ENCODE peak calls at places on chromosomes 11 and 22, in four cellular contexts. I is AG10803, M is OCI-LY7, F is neuronal stem cell. B is an unnamed sample.

GRCh38 chr22:40628354-40629042 is 8.0 kb downstream of the MRTFA start:
- DNase-seq in I (peak), F (no peak), M (no peak), B (no peak)

GRCh38 chr11:105244157-105244820 is 104.7 kb upstream of the CARD18 start:
- DNase-seq in I (peak), F (no peak), M (no peak), B (no peak)

GRCh38 chr11:64165482-64165841 is 451 bp downstream of the MACROD1 start:
- DNase-seq in M (peak), I (no peak), F (no peak), B (peak)

GRCh38 chr22:41943661-41944209 is 3.2 kb downstream of the CENPM start:
- DNase-seq in M (no peak), I (no peak), F (no peak), B (no peak)

GRCh38 chr11:128527046-128527445 is 60.3 kb downstream of the ETS1 start:
- DNase-seq in I (no peak), F (no peak), M (no peak), B (no peak)

GRCh38 chr11:132171031-132171430 is 800.6 kb downstream of the NTM start:
- DNase-seq in I (no peak), M (no peak), F (no peak), B (no peak)

GRCh38 chr22:28034760-28035401 is 115.8 kb upstream of the PITPNB start:
- DNase-seq in I (peak), M (no peak), F (no peak), B (peak)

GRCh38 chr11:44595964-44596381 is 30.5 kb downstream of the CD82 start:
- DNase-seq in F (no peak), M (no peak), I (peak), B (no peak)

DNA sequence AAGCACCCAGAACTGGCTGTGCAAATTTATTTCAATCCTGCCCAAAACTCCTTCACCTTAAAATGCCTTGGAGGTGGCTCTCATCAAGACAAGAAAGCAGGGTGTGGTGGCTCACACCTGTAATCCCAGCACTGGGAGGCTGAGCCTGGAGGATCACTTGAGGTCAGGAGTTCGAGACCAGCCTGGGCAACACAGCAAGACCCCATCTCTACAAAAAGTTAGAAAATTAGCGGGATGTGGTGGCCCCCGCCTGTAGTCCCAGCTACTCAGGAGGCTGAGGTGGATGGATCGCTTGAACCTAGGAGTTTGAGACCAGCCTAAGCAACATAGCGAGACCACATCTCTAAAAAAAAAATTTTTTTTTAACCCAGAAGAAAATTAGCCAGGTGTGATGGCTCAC is 689 bp upstream of the RAB39A start:
- DNase-seq in M (no peak), F (no peak), I (no peak), B (no peak)
- H3K4me3 ChIP-seq in M (peak), F (peak), I (peak), B (no peak)

GRCh38 chr11:102447941-102448868 is 4.4 kb downstream of the TMEM123 start:
- DNase-seq in F (no peak), I (no peak), M (no peak), B (no peak)

GRCh38 chr11:102446606-102447005 is 6.0 kb downstream of the TMEM123 start:
- DNase-seq in F (no peak), I (peak), M (no peak), B (no peak)

GRCh38 chr11:102448869-102449224 is 3.7 kb downstream of the TMEM123 start:
- DNase-seq in M (no peak), F (no peak), I (no peak), B (no peak)

GRCh38 chr11:102449651-102450570 is 2.7 kb downstream of the TMEM123 start:
- DNase-seq in I (no peak), F (no peak), M (no peak), B (no peak)

GRCh38 chr11:102447193-102447592 is 5.4 kb downstream of the TMEM123 start:
- DNase-seq in F (no peak), M (no peak), I (no peak), B (no peak)
- H3K4me3 ChIP-seq in F (no peak), M (no peak), I (no peak), B (no peak)

DNA sequence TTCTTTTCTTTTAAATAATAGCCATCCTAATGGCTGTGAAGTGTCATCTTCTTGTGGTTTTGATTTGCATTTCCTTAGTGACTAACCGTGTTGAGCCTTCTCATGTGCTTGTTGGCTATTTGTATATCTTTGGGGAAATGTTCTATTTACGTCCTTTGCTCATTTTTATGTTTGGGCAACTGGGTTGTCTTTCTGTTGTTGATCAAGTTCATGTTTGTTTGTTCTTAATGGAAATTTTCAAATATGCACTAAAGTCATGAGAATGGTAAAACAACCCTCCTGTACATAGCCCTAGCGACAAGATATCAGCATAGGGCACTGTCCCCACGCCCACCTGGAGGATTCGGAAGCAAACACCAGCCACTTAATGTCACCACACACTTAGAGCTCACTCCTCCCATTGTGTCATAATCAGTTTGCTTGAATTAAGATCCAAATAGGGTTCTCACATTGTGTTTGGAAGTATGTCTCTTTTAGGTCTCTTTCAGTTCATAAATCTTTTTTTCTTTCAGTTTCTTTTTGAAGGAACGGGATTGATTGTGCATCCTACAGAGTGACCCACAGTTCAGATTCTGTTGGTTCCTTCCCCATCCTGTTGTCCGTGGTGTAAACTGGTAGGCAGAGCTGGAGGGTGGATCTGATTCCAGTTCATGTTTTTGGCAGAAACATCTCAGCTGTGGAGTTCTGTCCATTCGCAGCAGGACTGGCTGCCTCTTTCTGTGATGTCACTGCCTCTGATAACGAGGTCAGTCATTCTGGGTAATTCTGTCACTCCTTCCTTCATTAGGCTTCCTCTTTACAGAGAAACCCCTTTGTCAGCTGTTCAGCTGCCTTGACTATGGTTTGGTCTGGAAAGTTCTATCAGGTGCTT is 26.4 kb upstream of the ADORA2A start:
- DNase-seq in F (no peak), I (peak), M (peak), B (no peak)
- H3K4me3 ChIP-seq in F (no peak), I (no peak), M (peak), B (no peak)

DNA sequence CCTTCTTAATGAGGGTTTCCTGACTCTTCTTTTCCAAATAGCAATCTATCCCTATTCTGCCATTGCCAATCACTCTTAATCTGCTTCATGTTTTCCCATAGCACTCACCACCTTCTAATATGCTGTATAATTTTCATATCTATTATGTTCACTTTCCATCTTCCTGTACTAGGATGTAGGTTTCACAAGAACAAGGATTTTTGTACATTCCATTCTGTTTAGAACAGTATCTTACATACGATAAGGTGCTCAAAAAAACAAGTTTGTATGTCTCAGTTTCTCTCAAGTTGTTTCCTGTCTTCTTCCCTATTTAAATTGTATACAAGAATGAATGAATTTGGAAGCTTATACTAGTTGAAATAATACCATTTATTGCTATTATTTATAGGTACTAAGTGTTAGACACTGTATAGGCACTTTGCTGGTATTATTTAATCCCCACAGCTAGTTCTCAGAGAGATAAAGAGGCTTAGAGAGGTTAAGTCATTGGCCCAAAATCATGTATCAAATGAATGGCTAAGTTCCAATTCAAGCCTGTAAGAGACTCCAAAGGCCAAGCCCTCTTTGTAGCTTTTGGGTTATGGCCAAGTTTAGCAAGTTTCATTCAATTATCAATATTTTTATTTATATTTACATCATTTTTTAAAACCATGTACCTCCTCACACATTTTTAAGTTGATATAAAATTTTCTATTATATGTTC is 134.7 kb downstream of the PAX6 start:
- DNase-seq in F (no peak), I (no peak), M (no peak), B (no peak)
- H3K4me3 ChIP-seq in F (no peak), I (no peak), M (no peak), B (no peak)

GRCh38 chr11:133787379-133788103 is 57.8 kb downstream of the SPATA19 start:
- DNase-seq in I (no peak), M (no peak), F (peak), B (no peak)
- H3K4me3 ChIP-seq in I (no peak), M (no peak), F (peak), B (no peak)

GRCh38 chr11:8604078-8604723 is 10.2 kb upstream of the STK33 start:
- DNase-seq in M (peak), I (peak), F (peak), B (peak)
- H3K4me3 ChIP-seq in M (no peak), I (no peak), F (no peak), B (no peak)

DNA sequence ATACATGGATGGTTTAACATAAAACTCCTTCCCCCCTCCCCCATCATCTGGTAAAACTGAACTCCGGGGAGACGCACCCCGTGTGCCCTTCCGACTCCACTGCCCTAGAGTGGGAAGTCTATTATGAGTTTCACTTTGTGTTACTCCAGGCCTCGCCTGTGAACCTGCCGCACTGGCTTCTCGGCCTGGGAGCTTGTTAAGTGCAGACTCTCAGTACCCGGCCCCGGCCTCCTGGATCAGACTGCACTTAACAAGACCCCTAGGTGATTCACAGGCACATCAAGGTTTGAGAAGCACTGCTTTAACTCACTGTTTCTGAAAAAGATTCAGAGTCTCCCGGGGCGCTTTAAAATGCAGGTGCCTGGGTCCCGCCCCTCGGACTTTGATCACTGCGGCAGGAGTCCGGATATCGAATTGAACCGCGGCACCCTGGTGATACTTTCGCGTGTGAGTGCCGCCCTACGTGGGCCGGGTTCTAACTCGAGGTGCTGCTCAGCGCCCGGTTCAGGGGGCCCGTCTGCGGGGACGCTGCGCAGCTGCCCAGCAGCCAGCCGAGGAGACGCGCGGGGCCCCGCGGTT is 3.6 kb downstream of the PTGDR2 start:
- DNase-seq in M (no peak), F (no peak), I (no peak), B (no peak)
- H3K4me3 ChIP-seq in M (no peak), F (no peak), I (no peak), B (no peak)

GRCh38 chr11:75330279-75330678 is 21.2 kb downstream of the ARRB1 start:
- DNase-seq in F (no peak), I (no peak), M (no peak), B (no peak)
- H3K4me3 ChIP-seq in F (no peak), I (no peak), M (no peak), B (no peak)

DNA sequence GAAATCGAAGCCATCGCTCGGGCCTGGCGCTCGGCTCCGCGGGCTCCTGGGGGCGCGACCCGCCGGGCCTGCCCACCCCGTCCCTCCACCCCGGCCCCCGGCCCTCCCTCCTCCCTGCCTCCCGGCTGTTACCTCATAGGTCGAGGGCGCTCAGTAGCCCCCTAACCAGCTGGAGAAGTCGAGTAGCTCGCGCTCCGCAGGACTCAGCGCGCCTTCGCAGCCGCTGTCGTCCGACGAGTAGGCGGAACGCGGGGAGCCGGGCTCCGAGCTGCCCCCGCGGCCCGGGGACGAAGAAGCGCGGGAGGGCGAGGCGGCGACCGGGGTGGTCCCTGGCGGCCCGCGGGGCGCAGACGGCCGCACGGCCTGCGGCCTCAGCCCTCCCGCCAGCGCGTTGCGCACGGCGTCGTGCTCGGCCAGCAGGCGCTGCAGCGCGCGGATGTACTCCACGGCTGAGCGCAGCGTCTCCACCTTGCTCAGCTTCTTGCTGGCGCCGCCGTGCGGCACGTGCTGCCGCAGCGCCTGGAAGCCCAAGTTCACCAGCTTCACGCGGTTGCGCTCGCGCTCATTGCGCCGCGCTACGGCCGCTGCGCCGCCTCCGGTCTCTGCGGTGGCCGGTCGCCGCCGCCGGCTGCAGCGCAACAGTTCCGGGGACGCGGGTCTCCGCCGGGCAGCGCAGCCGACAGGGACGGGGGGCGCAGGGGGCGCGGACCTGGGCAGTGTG is 627 bp downstream of the ASCL2 start:
- DNase-seq in M (no peak), I (peak), F (no peak), B (no peak)
- H3K4me3 ChIP-seq in M (no peak), I (no peak), F (peak), B (peak)

GRCh38 chr22:48645766-48646165 is 1181.9 kb downstream of the BRD1 start:
- DNase-seq in F (no peak), I (no peak), M (no peak), B (no peak)
- H3K4me3 ChIP-seq in F (no peak), I (no peak), M (no peak), B (no peak)

B was measured in DND-41.